ENCODE peak calls at places on chromosomes 12 and 14, in six cellular contexts. N is transverse colon, Z is stomach, C is PC-9, F is gastrocnemius medialis, M is ovary. V is an unnamed sample. For H3K36me3 and H3K27me3, the result is how much of the 10 kb centered on the place peaks cover.

GRCh38 chr14:102212356-102212755 is 72.7 kb downstream of the WDR20 start:
- DNase-seq in N (no peak), Z (no peak), C (no peak), F (no peak), M (no peak), V (no peak)

GRCh38 chr12:68530299-68530698 is 80.4 kb upstream of the RAP1B start:
- DNase-seq in N (no peak), Z (no peak), C (no peak), F (no peak), M (no peak), V (no peak)

GRCh38 chr14:21498540-21499526 is 12.3 kb downstream of the METTL3 start:
- DNase-seq in N (no peak), Z (no peak), C (no peak), F (no peak), M (no peak), V (no peak)

GRCh38 chr12:12720052-12720451 is 2.9 kb downstream of the CDKN1B start:
- DNase-seq in N (no peak), Z (no peak), C (no peak), F (no peak), M (no peak), V (no peak)

GRCh38 chr14:24147761-24148428 is 597 bp downstream of the RNF31 start:
- DNase-seq in N (no peak), Z (no peak), C (no peak), F (no peak), M (no peak), V (no peak)

GRCh38 chr12:88836156-88836555 is 255.9 kb upstream of the KITLG start:
- DNase-seq in N (no peak), Z (no peak), C (peak), F (no peak), M (no peak), V (no peak)

GRCh38 chr12:102675672-102676071 is 195.3 kb upstream of the IGF1 start:
- DNase-seq in N (no peak), Z (no peak), C (no peak), F (no peak), M (no peak), V (no peak)

GRCh38 chr14:70785556-70785955 is 23.8 kb downstream of the MAP3K9 start:
- DNase-seq in N (no peak), Z (no peak), C (no peak), F (no peak), M (no peak), V (no peak)

GRCh38 chr12:69598174-69598753 is 12.4 kb downstream of the LRRC10 start:
- DNase-seq in N (no peak), Z (no peak), C (no peak), F (no peak), M (no peak), V (no peak)

GRCh38 chr12:69602954-69603353 is 7.8 kb downstream of the LRRC10 start:
- DNase-seq in N (no peak), Z (no peak), C (no peak), F (no peak), M (no peak), V (no peak)

GRCh38 chr12:69600804-69601203 is 9.9 kb downstream of the LRRC10 start:
- DNase-seq in N (no peak), Z (no peak), C (no peak), F (no peak), M (no peak), V (no peak)

GRCh38 chr12:69608114-69608513 is 2.6 kb downstream of the LRRC10 start:
- DNase-seq in N (no peak), Z (no peak), C (no peak), F (no peak), M (no peak), V (no peak)

DNA sequence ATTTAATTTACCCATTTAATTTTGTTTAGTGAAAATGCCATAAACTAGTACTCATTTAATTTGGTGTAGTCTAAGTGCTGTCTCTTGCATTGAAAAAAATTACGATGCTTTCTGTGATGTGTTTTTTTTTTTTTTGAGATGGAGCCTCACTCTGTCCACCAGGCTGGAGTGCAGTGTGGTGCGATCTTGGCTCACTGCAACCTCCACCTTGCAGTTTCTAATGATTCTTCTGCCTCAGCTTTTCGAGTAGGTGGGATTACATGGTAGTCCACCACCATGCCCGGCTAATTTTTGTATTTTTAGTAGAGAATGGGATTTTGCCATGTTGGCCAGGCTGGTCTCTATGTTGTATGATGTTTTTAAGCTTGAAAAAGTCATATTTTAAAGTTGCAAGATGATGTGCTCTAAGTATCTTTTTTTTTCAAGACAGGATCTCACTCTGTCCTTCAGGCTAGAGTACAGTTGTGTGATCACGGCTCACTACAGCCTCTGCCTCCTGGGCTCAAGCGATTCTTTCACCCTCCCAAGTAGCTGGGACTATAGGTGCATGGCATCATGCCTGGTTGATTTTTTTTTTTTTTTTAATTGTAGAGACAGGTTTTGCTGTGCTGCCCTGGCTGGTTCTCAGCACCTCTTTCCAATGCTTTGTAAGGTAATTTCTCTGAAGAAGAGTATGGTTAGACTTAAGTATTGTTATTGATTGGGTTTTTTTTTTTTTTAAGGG is 8.6 kb downstream of the LRRC10 start:
- DNase-seq in N (no peak), Z (no peak), C (no peak), F (no peak), M (no peak), V (no peak)
- H3K36me3 ChIP-seq in N (under half), Z (half or more), C (under half), F (under half), M (under half), V (under half)

GRCh38 chr12:49052451-49053208 is 8.0 kb downstream of the KMT2D start:
- DNase-seq in N (no peak), Z (no peak), C (no peak), F (no peak), M (no peak), V (no peak)
- TF ChIP-seq CTCF in N (no peak), Z (no peak), C (no peak), F (no peak), M (no peak), V (no peak)

GRCh38 chr14:69260979-69261605 is 1.1 kb downstream of the GALNT16 start:
- DNase-seq in N (peak), Z (peak), C (no peak), F (no peak), M (no peak), V (no peak)
- H3K27me3 ChIP-seq in N (half or more), Z (half or more), C (under half), F (under half), M (under half), V (under half)

DNA sequence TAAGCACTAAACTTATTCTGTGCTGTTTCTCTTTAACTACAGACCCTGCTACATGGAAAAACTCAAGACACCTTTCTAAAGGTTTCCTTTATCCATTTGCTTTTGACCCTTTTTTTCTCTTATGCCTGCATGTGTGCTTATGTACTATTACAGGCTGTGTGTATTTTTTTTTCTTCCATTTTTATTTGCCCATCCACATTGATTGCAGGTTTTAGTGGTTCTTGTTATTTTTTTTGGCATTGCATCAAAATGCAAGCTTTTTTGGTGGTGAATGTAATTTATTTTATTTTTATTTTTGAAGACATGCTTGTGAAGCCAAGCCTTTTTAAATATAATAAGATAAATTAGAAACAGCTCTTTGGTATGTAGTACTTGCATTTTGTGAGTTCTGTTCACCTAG is 26.7 kb downstream of the DNM1L start:
- DNase-seq in N (no peak), Z (no peak), C (no peak), F (no peak), M (no peak), V (no peak)
- H3K36me3 ChIP-seq in N (under half), Z (under half), C (under half), F (under half), M (under half), V (under half)

DNA sequence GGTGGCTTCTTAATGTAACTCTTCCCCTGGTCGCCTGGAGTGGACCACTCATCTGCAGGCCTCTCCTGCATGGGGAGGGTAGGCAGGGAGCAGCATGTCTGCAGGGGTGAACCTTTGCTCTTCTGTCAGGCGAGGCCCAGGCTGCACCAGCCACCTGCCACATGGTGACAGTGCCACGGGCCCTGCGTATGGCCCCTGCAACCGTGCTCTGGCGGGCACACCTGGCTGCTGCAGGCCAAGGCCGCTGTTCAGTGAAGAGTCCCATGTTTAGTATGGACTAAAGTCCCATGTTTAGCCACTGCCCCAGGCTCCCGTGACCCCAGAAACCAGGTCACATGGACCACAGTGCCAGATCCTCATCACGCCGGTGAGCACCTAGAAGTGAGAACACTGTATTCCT is 187.0 kb downstream of the ADGRD1 start:
- DNase-seq in N (no peak), Z (no peak), C (no peak), F (no peak), M (no peak), V (no peak)
- TF ChIP-seq CTCF in N (no peak), Z (no peak), C (no peak), F (no peak), M (no peak), V (no peak)

DNA sequence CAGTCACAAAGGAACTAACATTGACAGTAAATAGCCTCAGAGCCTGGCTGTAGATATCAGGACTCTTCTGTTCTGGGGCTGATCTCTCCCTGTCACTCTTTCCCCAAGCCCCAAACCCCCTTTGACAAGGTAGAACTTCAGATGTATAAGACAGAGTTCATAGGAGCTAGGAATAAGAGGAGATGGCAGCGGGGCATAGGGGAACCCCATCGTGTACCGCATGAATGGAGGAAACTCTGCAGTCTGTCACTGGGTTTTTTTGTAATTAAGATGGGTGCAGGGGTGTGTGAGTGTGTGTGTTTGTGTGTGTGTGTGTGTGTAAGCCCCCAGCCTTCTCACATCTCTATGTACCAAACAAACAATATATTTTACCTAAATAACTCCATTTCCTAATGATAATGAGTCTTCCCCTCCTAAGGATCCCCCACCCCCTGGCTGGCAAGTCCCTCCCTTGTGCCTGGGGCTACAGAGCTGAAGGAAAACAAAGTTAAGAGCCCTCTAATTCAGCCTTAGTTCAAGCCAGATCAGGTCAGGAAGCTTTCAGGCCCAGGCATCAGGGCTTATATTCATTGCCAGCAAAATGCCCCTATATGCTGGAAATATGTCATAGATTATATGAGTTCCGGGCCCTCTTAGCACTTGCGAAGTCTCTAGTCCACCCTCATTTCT is 9.1 kb upstream of the HOXC4 start:
- DNase-seq in N (no peak), Z (no peak), C (no peak), F (no peak), M (no peak), V (no peak)
- H3K27me3 ChIP-seq in N (half or more), Z (under half), C (under half), F (under half), M (under half), V (under half)

GRCh38 chr12:124369901-124370378 is 75.0 kb downstream of the RFLNA start:
- DNase-seq in N (no peak), Z (no peak), C (no peak), F (no peak), M (no peak), V (no peak)
- H3K36me3 ChIP-seq in N (under half), Z (half or more), C (under half), F (under half), M (under half), V (half or more)

DNA sequence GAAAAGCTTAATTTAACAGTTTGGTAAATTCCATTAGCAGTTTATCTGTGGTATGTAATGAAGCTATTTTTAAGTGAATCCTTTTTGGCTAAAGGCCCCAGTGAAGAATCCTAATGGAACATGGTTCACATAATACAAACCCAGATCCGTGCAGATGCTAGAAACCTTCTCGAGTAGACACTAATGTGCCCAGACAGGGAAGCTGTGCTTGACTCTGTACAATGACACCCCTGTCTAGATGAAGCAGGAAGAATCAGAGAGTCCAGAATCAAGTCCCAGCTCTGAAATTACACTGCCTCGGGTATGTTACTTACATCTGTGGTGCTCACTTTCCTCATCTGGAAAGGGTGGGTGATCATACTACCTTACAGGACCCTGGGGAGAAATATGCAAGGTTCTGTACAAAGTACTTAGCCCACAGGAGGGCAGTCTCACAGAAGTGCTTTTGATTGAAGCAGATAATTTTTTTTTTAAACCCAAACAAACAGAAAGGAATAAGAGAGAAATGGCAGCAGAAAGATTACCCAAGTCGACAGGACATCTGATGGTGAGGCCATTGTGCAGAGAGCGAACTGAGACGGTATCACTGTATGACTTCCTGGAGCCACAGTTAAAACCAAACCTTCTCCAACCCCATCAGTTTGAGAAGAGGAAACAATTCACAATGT is 8.6 kb downstream of the CRACR2A start:
- DNase-seq in N (no peak), Z (no peak), C (peak), F (no peak), M (no peak), V (no peak)
- TF ChIP-seq CTCF in N (no peak), Z (no peak), C (no peak), F (no peak), M (no peak), V (no peak)

DNA sequence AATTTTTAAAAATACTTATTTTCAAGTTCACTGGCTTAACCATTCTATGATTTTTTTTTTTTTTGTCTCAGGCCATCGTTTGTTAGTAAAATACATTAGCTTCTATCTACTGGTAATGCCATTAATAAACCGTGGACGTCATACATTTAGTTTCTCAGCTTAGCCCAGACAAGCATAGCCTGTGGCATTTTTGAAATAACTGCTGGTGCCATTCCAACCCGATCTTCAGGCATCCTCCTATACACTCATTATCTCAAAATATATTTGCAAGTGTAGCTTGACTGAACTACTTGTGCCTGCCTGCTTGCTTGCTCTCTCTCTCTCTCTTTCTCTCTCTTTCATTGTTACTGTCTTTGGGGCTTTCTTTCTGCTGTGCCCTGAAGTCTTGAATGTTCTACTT is 12.7 kb upstream of the MBIP start:
- DNase-seq in N (no peak), Z (no peak), C (no peak), F (no peak), M (no peak), V (no peak)
- H3K27me3 ChIP-seq in N (under half), Z (under half), C (under half), F (under half), M (under half), V (under half)

GRCh38 chr12:110012659-110013058 is 13.4 kb downstream of the ANKRD13A start:
- DNase-seq in N (no peak), Z (no peak), C (no peak), F (no peak), M (no peak), V (no peak)

GRCh38 chr12:110012137-110012536 is 12.9 kb downstream of the ANKRD13A start:
- DNase-seq in N (peak), Z (no peak), C (peak), F (no peak), M (no peak), V (no peak)

GRCh38 chr12:110010853-110011835 is 11.9 kb downstream of the ANKRD13A start:
- DNase-seq in N (peak), Z (no peak), C (no peak), F (no peak), M (no peak), V (no peak)

GRCh38 chr12:110020956-110021355 is 21.7 kb downstream of the ANKRD13A start:
- DNase-seq in N (no peak), Z (no peak), C (no peak), F (no peak), M (no peak), V (no peak)

DNA sequence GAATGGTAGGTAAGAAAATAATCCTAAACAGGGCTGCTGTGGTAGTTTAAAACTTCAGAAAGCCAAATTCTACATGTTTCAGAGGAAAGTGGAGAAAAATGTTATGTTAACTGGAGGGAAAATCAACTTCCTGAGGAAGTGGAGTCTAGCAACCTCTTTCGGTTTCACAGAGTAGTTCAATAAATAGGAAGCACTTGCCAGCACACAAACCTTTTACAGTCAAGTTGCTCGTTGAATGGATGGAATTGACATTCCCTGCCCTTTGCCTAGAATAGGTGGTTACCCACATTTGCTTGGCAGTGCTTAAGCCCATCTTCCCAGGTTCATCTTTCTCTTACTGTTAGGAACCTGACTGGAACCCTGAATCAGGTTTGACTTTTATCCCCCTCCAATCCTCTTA is 15.9 kb downstream of the ANKRD13A start:
- DNase-seq in N (no peak), Z (no peak), C (no peak), F (no peak), M (no peak), V (no peak)
- H3K36me3 ChIP-seq in N (under half), Z (half or more), C (under half), F (under half), M (under half), V (under half)